ENCODE peak calls at places on chromosomes 4 and X, in six cellular contexts. M is GM19239, A is islet precursor cell, K is NCI-H2081 treated with DMSO at 0.1 percent for 48 hours, Q is NCI-H1436, Y is NCI-H524 treated with DMSO at 0.1 percent for 48 hours. V is an unnamed sample.
A peak's percentile ranks its signal among the peaks of the same experiment; 100 is the strongest.

GRCh38 chrX:42220083-42220482 is 296.7 kb upstream of the CASK start:
- DNase-seq in K (no peak), Y (no peak), A (no peak), M (no peak), Q (no peak), V (no peak)

GRCh38 chrX:68536429-68536828 is 37.6 kb downstream of the YIPF6 start:
- DNase-seq in M (no peak), Y (no peak), Q (no peak), A (no peak), K (no peak), V (no peak)

GRCh38 chr4:3409571-3410091 is 32.1 kb upstream of the HGFAC start:
- DNase-seq in A (no peak), K (no peak), M (no peak), Y (no peak), Q (no peak), V (no peak)

GRCh38 chrX:82813671-82814078 is 694.4 kb upstream of the POU3F4 start:
- DNase-seq in Y (no peak), K (no peak), M (no peak), Q (no peak), A (peak; percentile 76), V (peak; percentile 77)

GRCh38 chr4:25367004-25367621 is 9.9 kb upstream of the ANAPC4 start:
- DNase-seq in Q (peak; percentile 38), K (peak; percentile 7), Y (no peak), M (no peak), A (no peak), V (no peak)

GRCh38 chrX:151970661-151971060 is 3.8 kb downstream of the GABRE start:
- DNase-seq in K (no peak), Y (no peak), A (peak; percentile 59), Q (no peak), M (no peak), V (no peak)

GRCh38 chr4:10639100-10639499 is 45.5 kb downstream of the CLNK start:
- DNase-seq in M (no peak), Q (no peak), Y (no peak), A (peak; percentile 61), K (no peak), V (no peak)

GRCh38 chr4:31328921-31329320 is 608.8 kb downstream of the PCDH7 start:
- DNase-seq in M (no peak), Q (no peak), K (no peak), A (no peak), Y (no peak), V (no peak)

GRCh38 chr4:54400188-54400587 is 171.1 kb downstream of the PDGFRA start:
- DNase-seq in Q (no peak), M (no peak), A (no peak), Y (no peak), K (no peak), V (no peak)

GRCh38 chr4:26806331-26806730 is 54.3 kb upstream of the STIM2 start:
- DNase-seq in Q (no peak), A (no peak), M (no peak), Y (no peak), K (no peak), V (no peak)

GRCh38 chrX:119989905-119990408 is 46.4 kb upstream of the NKAP start:
- DNase-seq in Q (no peak), A (no peak), Y (no peak), K (no peak), M (no peak), V (no peak)

GRCh38 chrX:20740443-20740842 is 473.7 kb upstream of the RPS6KA3 start:
- DNase-seq in A (no peak), M (no peak), K (no peak), Y (no peak), Q (no peak), V (no peak)

GRCh38 chr4:986428-986948 is 356 bp upstream of the IDUA start:
- DNase-seq in M (no peak), A (no peak), K (no peak), Y (no peak), Q (no peak), V (no peak)

GRCh38 chrX:68669872-68670271 is 22.4 kb downstream of the STARD8 start:
- DNase-seq in Q (no peak), M (no peak), Y (no peak), K (no peak), A (no peak), V (no peak)

GRCh38 chr4:98861100-98861499 is 67.8 kb downstream of the EIF4E start:
- DNase-seq in K (no peak), A (no peak), M (no peak), Q (no peak), Y (no peak), V (no peak)

GRCh38 chr4:32560306-32560705 is 1840.1 kb downstream of the PCDH7 start:
- DNase-seq in Y (no peak), K (no peak), Q (no peak), A (no peak), M (no peak), V (no peak)

GRCh38 chr4:56656346-56656643 is 24.8 kb downstream of the HOPX start:
- DNase-seq in K (no peak), A (no peak), Y (no peak), M (no peak), Q (no peak), V (no peak)

GRCh38 chrX:1321689-1322088 is 14.9 kb upstream of the IL3RA start:
- DNase-seq in Q (no peak), A (no peak), K (no peak), M (no peak), Y (no peak), V (no peak)